ENCODE peak calls at places on chromosomes 13 and 19, in seven cellular contexts. One of them, this sample, is unnamed.
A peak's percentile ranks its signal among the peaks of the same experiment; 100 is the strongest.

GRCh38 chr19:581399-582111 is 8.1 kb upstream of the HCN2 start:
- DNase-seq in H54: no peak
- DNase-seq in adrenal gland: peak; percentile 47
- DNase-seq in HepG2: no peak
- DNase-seq in breast epithelium: no peak
- DNase-seq in IMR-90: no peak
- DNase-seq in body of pancreas: no peak
- DNase-seq in this sample: no peak

GRCh38 chr19:30367421-30367820 is 4.8 kb upstream of the ZNF536 start:
- DNase-seq in HepG2: no peak
- DNase-seq in H54: no peak
- DNase-seq in IMR-90: no peak
- DNase-seq in breast epithelium: no peak
- DNase-seq in body of pancreas: no peak
- DNase-seq in adrenal gland: no peak
- DNase-seq in this sample: no peak

GRCh38 chr13:110541526-110541920 is 20.0 kb downstream of the RAB20 start:
- DNase-seq in IMR-90: peak; percentile 24
- DNase-seq in HepG2: no peak
- DNase-seq in H54: no peak
- DNase-seq in adrenal gland: no peak
- DNase-seq in breast epithelium: no peak
- DNase-seq in body of pancreas: no peak
- DNase-seq in this sample: no peak

GRCh38 chr13:30805603-30806011 is 70.3 kb downstream of the ALOX5AP start:
- DNase-seq in HepG2: peak; percentile 90
- DNase-seq in H54: no peak
- DNase-seq in IMR-90: peak; percentile 59
- DNase-seq in adrenal gland: no peak
- DNase-seq in breast epithelium: peak; percentile 69
- DNase-seq in body of pancreas: peak; percentile 58
- DNase-seq in this sample: no peak

GRCh38 chr13:99028890-99029289 is 51.0 kb upstream of the DOCK9 start:
- DNase-seq in body of pancreas: no peak
- DNase-seq in adrenal gland: no peak
- DNase-seq in HepG2: no peak
- DNase-seq in IMR-90: no peak
- DNase-seq in H54: no peak
- DNase-seq in breast epithelium: no peak
- DNase-seq in this sample: no peak

GRCh38 chr13:24131749-24132148 is 28.8 kb upstream of the SPATA13 start:
- DNase-seq in adrenal gland: no peak
- DNase-seq in body of pancreas: no peak
- DNase-seq in HepG2: no peak
- DNase-seq in H54: no peak
- DNase-seq in IMR-90: no peak
- DNase-seq in breast epithelium: no peak
- DNase-seq in this sample: no peak

GRCh38 chr13:60164490-60164889 is 762 bp upstream of the DIAPH3 start:
- DNase-seq in adrenal gland: no peak
- DNase-seq in HepG2: no peak
- DNase-seq in H54: no peak
- DNase-seq in breast epithelium: no peak
- DNase-seq in IMR-90: peak; percentile 2
- DNase-seq in body of pancreas: no peak
- DNase-seq in this sample: no peak

GRCh38 chr13:79171131-79172061 is 234.7 kb downstream of the RBM26 start:
- DNase-seq in adrenal gland: no peak
- DNase-seq in breast epithelium: no peak
- DNase-seq in body of pancreas: no peak
- DNase-seq in H54: no peak
- DNase-seq in HepG2: no peak
- DNase-seq in IMR-90: no peak
- DNase-seq in this sample: no peak

GRCh38 chr13:45195421-45195820 is 5.4 kb downstream of the KCTD4 start:
- DNase-seq in adrenal gland: no peak
- DNase-seq in body of pancreas: no peak
- DNase-seq in breast epithelium: no peak
- DNase-seq in IMR-90: no peak
- DNase-seq in H54: no peak
- DNase-seq in HepG2: no peak
- DNase-seq in this sample: no peak

GRCh38 chr13:76886292-76887061 is at the start of gene KCTD12:
- DNase-seq in adrenal gland: peak; percentile 82
- DNase-seq in H54: peak; percentile 52
- DNase-seq in breast epithelium: peak; percentile 73
- DNase-seq in body of pancreas: peak; percentile 69
- DNase-seq in HepG2: no peak
- DNase-seq in IMR-90: peak; percentile 73
- DNase-seq in this sample: peak; percentile 67
- TF ChIP-seq POLR2A in adrenal gland: peak; percentile 78
- TF ChIP-seq POLR2A in H54: peak; percentile 62
- TF ChIP-seq POLR2A in breast epithelium: no peak
- TF ChIP-seq POLR2A in body of pancreas: peak; percentile 69
- TF ChIP-seq POLR2A in HepG2: no peak
- TF ChIP-seq POLR2A in IMR-90: no peak
- TF ChIP-seq POLR2A in this sample: peak; percentile 83

GRCh38 chr13:50080158-50080855 is 65.1 kb downstream of the KCNRG start:
- DNase-seq in body of pancreas: no peak
- DNase-seq in HepG2: peak; percentile 23
- DNase-seq in breast epithelium: no peak
- DNase-seq in adrenal gland: peak; percentile 35
- DNase-seq in IMR-90: peak; percentile 52
- DNase-seq in H54: no peak
- DNase-seq in this sample: no peak

GRCh38 chr13:50080856-50081105 is 65.5 kb downstream of the KCNRG start:
- DNase-seq in body of pancreas: no peak
- DNase-seq in HepG2: no peak
- DNase-seq in IMR-90: peak; percentile 27
- DNase-seq in breast epithelium: no peak
- DNase-seq in adrenal gland: no peak
- DNase-seq in H54: no peak
- DNase-seq in this sample: no peak

GRCh38 chr13:50081106-50081898 is 66.1 kb downstream of the KCNRG start:
- DNase-seq in IMR-90: no peak
- DNase-seq in body of pancreas: peak; percentile 57
- DNase-seq in HepG2: no peak
- DNase-seq in adrenal gland: peak; percentile 74
- DNase-seq in breast epithelium: no peak
- DNase-seq in H54: no peak
- DNase-seq in this sample: peak; percentile 7

GRCh38 chr13:50082426-50083283 is 67.4 kb downstream of the KCNRG start:
- DNase-seq in breast epithelium: no peak
- DNase-seq in IMR-90: peak; percentile 68
- DNase-seq in adrenal gland: peak; percentile 60
- DNase-seq in body of pancreas: peak; percentile 90
- DNase-seq in H54: peak; percentile 19
- DNase-seq in HepG2: peak; percentile 94
- DNase-seq in this sample: peak; percentile 34

GRCh38 chr13:50081899-50082425 is 66.7 kb downstream of the KCNRG start:
- DNase-seq in HepG2: peak; percentile 96
- DNase-seq in IMR-90: peak; percentile 98
- DNase-seq in breast epithelium: peak; percentile 98
- DNase-seq in H54: peak; percentile 42
- DNase-seq in adrenal gland: peak; percentile 98
- DNase-seq in body of pancreas: peak; percentile 97
- DNase-seq in this sample: peak; percentile 98
- TF ChIP-seq POLR2A in HepG2: peak; percentile 63
- TF ChIP-seq POLR2A in IMR-90: peak; percentile 62
- TF ChIP-seq POLR2A in breast epithelium: no peak
- TF ChIP-seq POLR2A in H54: peak; percentile 34
- TF ChIP-seq POLR2A in adrenal gland: peak; percentile 86
- TF ChIP-seq POLR2A in body of pancreas: peak; percentile 60
- TF ChIP-seq POLR2A in this sample: peak; percentile 25

GRCh38 chr19:52897149-52897935 is at the start of gene ZNF320:
- DNase-seq in breast epithelium: peak; percentile 97
- DNase-seq in adrenal gland: peak; percentile 96
- DNase-seq in body of pancreas: peak; percentile 94
- DNase-seq in IMR-90: peak; percentile 87
- DNase-seq in HepG2: no peak
- DNase-seq in H54: peak; percentile 99
- DNase-seq in this sample: peak; percentile 93
- TF ChIP-seq POLR2A in breast epithelium: peak; percentile 69
- TF ChIP-seq POLR2A in adrenal gland: peak; percentile 88
- TF ChIP-seq POLR2A in body of pancreas: peak; percentile 84
- TF ChIP-seq POLR2A in IMR-90: peak; percentile 61
- TF ChIP-seq POLR2A in HepG2: no peak
- TF ChIP-seq POLR2A in H54: peak; percentile 92
- TF ChIP-seq POLR2A in this sample: peak; percentile 53

GRCh38 chr19:43675269-43675879 is 5.4 kb upstream of the PLAUR start:
- DNase-seq in HepG2: no peak
- DNase-seq in IMR-90: peak; percentile 78
- DNase-seq in adrenal gland: no peak
- DNase-seq in breast epithelium: peak; percentile 68
- DNase-seq in body of pancreas: peak; percentile 43
- DNase-seq in H54: peak; percentile 72
- DNase-seq in this sample: no peak
- TF ChIP-seq POLR2A in HepG2: no peak
- TF ChIP-seq POLR2A in IMR-90: no peak
- TF ChIP-seq POLR2A in adrenal gland: no peak
- TF ChIP-seq POLR2A in breast epithelium: no peak
- TF ChIP-seq POLR2A in body of pancreas: peak; percentile 39
- TF ChIP-seq POLR2A in H54: no peak
- TF ChIP-seq POLR2A in this sample: no peak

GRCh38 chr19:55474269-55475265 is 1.9 kb upstream of the ZNF628 start:
- DNase-seq in body of pancreas: no peak
- DNase-seq in IMR-90: no peak
- DNase-seq in breast epithelium: no peak
- DNase-seq in adrenal gland: peak; percentile 20
- DNase-seq in HepG2: no peak
- DNase-seq in H54: no peak
- DNase-seq in this sample: no peak
- TF ChIP-seq POLR2A in body of pancreas: no peak
- TF ChIP-seq POLR2A in IMR-90: no peak
- TF ChIP-seq POLR2A in breast epithelium: no peak
- TF ChIP-seq POLR2A in adrenal gland: no peak
- TF ChIP-seq POLR2A in HepG2: no peak
- TF ChIP-seq POLR2A in H54: peak; percentile 28
- TF ChIP-seq POLR2A in this sample: no peak

GRCh38 chr13:51584731-51585191 is 499 bp downstream of the WDFY2 start:
- DNase-seq in breast epithelium: peak; percentile 60
- DNase-seq in adrenal gland: peak; percentile 59
- DNase-seq in HepG2: peak; percentile 64
- DNase-seq in body of pancreas: no peak
- DNase-seq in IMR-90: peak; percentile 37
- DNase-seq in H54: peak; percentile 5
- DNase-seq in this sample: no peak
- TF ChIP-seq POLR2A in breast epithelium: no peak
- TF ChIP-seq POLR2A in adrenal gland: no peak
- TF ChIP-seq POLR2A in HepG2: no peak
- TF ChIP-seq POLR2A in body of pancreas: no peak
- TF ChIP-seq POLR2A in IMR-90: no peak
- TF ChIP-seq POLR2A in H54: no peak
- TF ChIP-seq POLR2A in this sample: no peak